ENCODE peak calls at places on chromosomes 2 and 18, in six cellular contexts. L is activated CD4-positive, alpha-beta T cell treated with anti-CD3 and anti-CD28 coated beads for 24 hours; H is activated CD8-positive, alpha-beta memory T cell treated with anti-CD3 and anti-CD28 coated beads, Interleukin-2, amount 50 U/mL, for 4 hours; U is activated naive CD8-positive, alpha-beta T cell treated with anti-CD3 and anti-CD28 coated beads, Interleukin-2, amount 50 U/mL, for 24 hours; M is hepatocyte; J is stimulated activated CD4-positive, alpha-beta T cell treated with anti-CD3 and anti-CD28 coated beads, Interleukin-1b, Interleukin-23, amount 100 ng/mL, for 1 hour. W is an unnamed sample.

GRCh38 chr2:126936219-126936618 is 37.5 kb downstream of the TEX51 start:
- DNase-seq in L (no peak), H (no peak), U (no peak), M (no peak), J (no peak), W (no peak)

GRCh38 chr2:191020742-191021381 is 6.9 kb upstream of the STAT1 start:
- DNase-seq in L (no peak), H (peak), U (peak), M (peak), J (no peak), W (peak)

GRCh38 chr2:168997794-168998193 is 33.3 kb downstream of the ABCB11 start:
- DNase-seq in L (no peak), H (no peak), U (no peak), M (no peak), J (no peak), W (no peak)

GRCh38 chr2:218329826-218330651 is 26.6 kb upstream of the CATIP start:
- DNase-seq in L (no peak), H (no peak), U (no peak), M (no peak), J (no peak), W (no peak)

GRCh38 chr2:6896930-6897759 is 19.6 kb downstream of the RSAD2 start:
- DNase-seq in L (no peak), H (no peak), U (no peak), M (peak), J (no peak), W (no peak)

GRCh38 chr2:237281900-237282306 is 132.1 kb downstream of the COL6A3 start:
- DNase-seq in L (no peak), H (no peak), U (no peak), M (peak), J (no peak), W (no peak)

GRCh38 chr2:102126169-102126568 is 16.4 kb upstream of the IL1R1 start:
- DNase-seq in L (no peak), H (no peak), U (no peak), M (no peak), J (no peak), W (no peak)

GRCh38 chr2:214545881-214546280 is 135.0 kb downstream of the VWC2L start:
- DNase-seq in L (no peak), H (no peak), U (no peak), M (no peak), J (no peak), W (no peak)

GRCh38 chr2:167181134-167181533 is 292.9 kb downstream of the XIRP2 start:
- DNase-seq in L (no peak), H (no peak), U (no peak), M (no peak), J (no peak), W (no peak)

GRCh38 chr2:56132138-56132537 is 51.7 kb upstream of the CCDC85A start:
- DNase-seq in L (no peak), H (no peak), U (no peak), M (peak), J (no peak), W (no peak)

GRCh38 chr2:212480447-212480846 is 58.2 kb downstream of the ERBB4 start:
- DNase-seq in L (no peak), H (no peak), U (no peak), M (no peak), J (no peak), W (no peak)

GRCh38 chr18:666177-666576 is 8.7 kb downstream of the TYMS start:
- DNase-seq in L (no peak), H (no peak), U (no peak), M (no peak), J (no peak), W (no peak)

GRCh38 chr2:4354678-4355077 is 651.3 kb downstream of the DCDC2C start:
- DNase-seq in L (no peak), H (no peak), U (no peak), M (peak), J (no peak), W (no peak)

GRCh38 chr2:109212836-109213563 is 84.0 kb downstream of the SH3RF3 start:
- DNase-seq in L (no peak), H (no peak), U (no peak), M (no peak), J (no peak), W (no peak)